ENCODE peak calls at places on chromosomes 3 and 15, in ten cellular contexts. M is adrenal gland, B is heart left ventricle, T is IMR-90, C is endothelial cell of umbilical vein, E is HCT116, L is A549, V is breast epithelium, N is transverse colon, Y is ovary. W is an unnamed sample. For H3K4me1, the result is how much of the 10 kb centered on the place peaks cover.

GRCh38 chr3:59451041-59451763 is 401.4 kb upstream of the CFAP20DC start:
- DNase-seq in Y (no peak), E (no peak), L (no peak), V (no peak), C (no peak), T (no peak), N (peak), M (no peak), B (no peak), W (no peak)

GRCh38 chr3:170778240-170779217 is 91.5 kb downstream of the RPL22L1 start:
- DNase-seq in N (no peak), C (no peak), B (no peak), E (no peak), T (no peak), Y (no peak), V (no peak), M (no peak), L (no peak), W (no peak)

GRCh38 chr3:157065201-157065600 is 94.7 kb downstream of the CCNL1 start:
- DNase-seq in E (no peak), B (no peak), N (no peak), T (no peak), Y (no peak), L (no peak), C (no peak), M (no peak), V (no peak), W (no peak)

GRCh38 chr15:88878720-88879184 is 16.6 kb downstream of the HAPLN3 start:
- DNase-seq in Y (no peak), M (peak), E (no peak), L (peak), B (no peak), V (no peak), C (peak), T (peak), N (peak), W (peak)

GRCh38 chr15:78347586-78348543 is 7.7 kb downstream of the CRABP1 start:
- DNase-seq in L (no peak), Y (no peak), E (no peak), M (no peak), T (no peak), C (no peak), N (no peak), V (peak), B (no peak), W (no peak)

GRCh38 chr3:173789530-173789929 is 392.0 kb downstream of the NLGN1 start:
- DNase-seq in L (no peak), N (no peak), T (peak), V (no peak), Y (no peak), B (no peak), M (no peak), E (no peak), C (no peak), W (no peak)

GRCh38 chr3:8239095-8239494 is 262.5 kb upstream of the LMCD1 start:
- DNase-seq in V (no peak), B (no peak), L (no peak), T (no peak), N (no peak), E (no peak), M (no peak), Y (no peak), C (no peak), W (peak)

GRCh38 chr15:90300988-90301715 is 35.7 kb downstream of the NGRN start:
- DNase-seq in T (peak), M (peak), L (peak), N (peak), Y (peak), V (no peak), B (peak), C (peak), E (peak), W (peak)

GRCh38 chr3:143445118-143445517 is 325.5 kb downstream of the CHST2 start:
- DNase-seq in N (no peak), T (peak), Y (no peak), L (no peak), E (no peak), B (no peak), V (no peak), M (no peak), C (peak), W (no peak)

GRCh38 chr3:43996379-43997301 is 245.0 kb upstream of the TOPAZ1 start:
- DNase-seq in C (peak), Y (no peak), V (no peak), B (no peak), L (peak), N (no peak), T (no peak), M (no peak), E (no peak), W (peak)

GRCh38 chr3:135034291-135034768 is 239.3 kb downstream of the EPHB1 start:
- DNase-seq in C (no peak), T (no peak), L (no peak), N (no peak), E (no peak), V (no peak), Y (no peak), B (no peak), M (no peak), W (no peak)

GRCh38 chr3:25513642-25514266 is 85.7 kb downstream of the RARB start:
- DNase-seq in E (no peak), B (peak), L (no peak), N (no peak), V (no peak), Y (no peak), T (no peak), M (no peak), C (peak), W (no peak)

GRCh38 chr3:160796089-160796812 is 40.2 kb downstream of the PPM1L start:
- DNase-seq in M (no peak), C (no peak), T (no peak), N (no peak), E (no peak), B (no peak), L (no peak), Y (no peak), V (no peak), W (no peak)

GRCh38 chr3:53996153-53996861 is 104.6 kb upstream of the SELENOK start:
- DNase-seq in L (peak), M (no peak), V (no peak), T (no peak), C (no peak), Y (no peak), E (no peak), N (peak), B (no peak), W (no peak)

GRCh38 chr3:108333951-108334350 is 37.6 kb downstream of the HHLA2 start:
- DNase-seq in C (no peak), E (no peak), V (no peak), M (no peak), N (no peak), B (no peak), L (no peak), Y (no peak), T (no peak), W (no peak)

DNA sequence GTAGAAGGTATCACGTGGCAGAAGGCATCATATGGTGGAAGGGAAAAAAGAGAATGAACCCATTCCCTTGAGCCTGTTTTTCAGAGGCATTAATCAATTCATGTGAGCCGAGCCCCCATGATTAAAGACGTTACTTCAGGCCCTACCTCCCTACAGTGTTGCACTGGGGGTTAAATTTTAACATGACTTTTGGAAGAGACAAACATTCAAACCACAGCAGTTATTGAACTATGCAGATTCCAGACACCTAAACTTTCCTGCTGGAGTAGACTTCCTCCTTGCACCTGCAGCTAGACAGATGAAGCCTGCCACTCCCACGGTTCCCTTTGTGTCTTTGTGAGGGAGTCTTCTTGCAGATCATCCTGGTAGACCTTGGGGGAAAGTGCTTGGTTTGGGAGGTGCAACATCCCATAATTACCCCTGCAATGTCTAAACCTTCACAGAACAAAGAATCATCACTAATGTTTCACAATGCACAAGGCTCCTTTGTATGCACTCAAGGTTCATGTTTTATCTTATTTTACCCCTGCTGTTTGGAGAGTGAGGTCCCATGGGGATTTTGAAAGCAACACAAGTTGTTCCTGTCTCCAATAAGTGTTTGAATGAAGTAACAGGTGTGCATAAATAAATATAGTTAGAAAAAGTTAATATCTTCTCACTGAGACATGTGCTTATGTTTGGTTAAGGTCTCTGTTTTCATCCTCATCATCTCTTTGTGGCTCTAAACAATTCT is 64.9 kb upstream of the XCR1 start:
- DNase-seq in Y (no peak), T (no peak), C (no peak), E (no peak), B (no peak), M (no peak), L (no peak), V (no peak), N (no peak), W (no peak)
- H3K4me1 ChIP-seq in Y (under half), T (under half), C (under half), E (under half), B (under half), M (under half), L (under half), V (under half), N (under half), W (under half)

GRCh38 chr15:68819451-68820204 is 1.1 kb downstream of the ANP32A start:
- DNase-seq in V (peak), E (no peak), Y (peak), N (peak), T (peak), C (peak), L (peak), B (peak), M (peak), W (peak)
- TF ChIP-seq POLR2A in V (no peak), E (no peak), Y (no peak), N (peak), T (no peak), C (no peak), L (no peak), B (peak), M (no peak), W (peak)

DNA sequence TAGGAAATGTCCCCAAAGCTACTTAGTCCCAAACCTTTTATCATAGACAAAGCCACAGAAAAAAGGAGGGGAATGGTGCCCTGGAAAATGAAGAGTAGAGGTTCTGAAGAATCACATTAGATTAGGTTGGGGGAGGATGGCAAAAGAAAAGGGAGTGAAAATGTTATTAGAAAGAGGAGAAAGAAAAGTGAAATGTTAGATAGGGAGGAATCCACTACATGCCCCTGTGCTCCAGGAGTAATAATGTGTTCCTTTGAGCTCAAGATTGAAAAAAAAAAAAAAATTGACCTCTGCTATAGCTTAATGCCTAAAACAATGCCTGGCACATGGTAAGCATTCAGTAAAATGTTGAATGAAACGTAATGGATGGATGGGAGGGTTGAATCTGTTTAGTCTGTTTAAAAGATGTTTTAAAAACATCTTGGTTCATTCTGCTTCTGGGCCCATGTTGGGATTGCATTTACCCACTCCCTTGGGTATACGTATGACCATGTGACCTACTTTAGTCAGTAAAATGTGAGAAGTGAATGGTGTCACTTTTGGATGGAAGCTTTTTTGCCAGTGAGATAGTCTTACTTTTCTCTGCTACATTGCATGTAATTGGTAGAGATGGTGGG is 19.0 kb downstream of the MAPK6 start:
- DNase-seq in M (no peak), C (no peak), Y (no peak), V (no peak), E (no peak), N (no peak), B (no peak), L (no peak), T (no peak), W (no peak)
- H3K4me1 ChIP-seq in M (under half), C (under half), Y (under half), V (under half), E (under half), N (half or more), B (under half), L (half or more), T (under half), W (under half)

DNA sequence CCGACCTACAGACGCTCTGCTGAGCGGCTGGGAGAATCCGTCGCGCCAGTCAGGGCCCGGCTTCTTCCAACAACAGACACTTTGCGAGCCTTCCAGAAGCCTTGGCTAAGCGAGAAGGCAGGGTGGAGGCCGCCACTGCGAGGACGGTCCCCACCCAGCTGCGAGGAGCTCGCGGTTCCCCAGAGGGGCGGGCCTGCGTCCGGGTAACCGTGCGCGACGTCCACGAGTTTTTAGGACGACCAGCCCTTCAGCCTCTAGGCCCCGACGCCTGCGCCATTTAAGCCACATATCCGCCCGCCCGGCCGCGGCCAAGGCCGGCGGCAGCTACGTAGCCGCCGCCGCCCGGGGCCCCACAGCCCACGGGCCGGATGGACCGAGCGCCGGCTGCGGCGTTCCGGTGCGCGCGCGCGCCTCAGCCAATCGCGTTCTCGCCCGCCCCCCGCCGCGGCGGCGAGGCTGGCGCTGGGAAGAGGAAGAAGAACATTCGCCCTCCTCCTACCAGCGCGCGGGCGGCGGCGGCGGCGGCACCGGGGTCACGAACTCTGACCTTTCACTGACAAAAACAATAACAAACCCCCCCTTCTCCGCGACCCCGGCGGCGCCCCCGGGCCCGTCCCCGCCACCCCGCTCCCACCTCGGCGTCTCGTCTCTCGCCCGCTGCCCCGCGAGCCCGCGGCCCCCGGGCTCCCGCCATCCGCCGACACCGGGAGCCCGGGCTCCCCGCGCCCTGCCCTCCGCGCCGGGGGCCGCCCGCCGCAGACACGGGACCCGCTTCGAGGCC is at the start of gene NR2C2:
- DNase-seq in B (peak), L (peak), Y (peak), E (peak), M (peak), N (peak), V (peak), T (peak), C (peak), W (peak)
- TF ChIP-seq POLR2A in B (peak), L (peak), Y (peak), E (peak), M (peak), N (peak), V (no peak), T (peak), C (peak), W (peak)

GRCh38 chr3:5390221-5390620 is 202.7 kb downstream of the EDEM1 start:
- DNase-seq in M (no peak), C (no peak), B (no peak), V (no peak), E (no peak), N (no peak), T (no peak), Y (no peak), L (no peak), W (no peak)
- H3K4me1 ChIP-seq in M (under half), C (under half), B (under half), V (under half), E (under half), N (under half), T (under half), Y (under half), L (under half), W (under half)

GRCh38 chr15:93235926-93236781 is 147.1 kb upstream of the RGMA start:
- DNase-seq in T (no peak), M (peak), E (no peak), Y (no peak), C (no peak), N (peak), L (peak), V (no peak), B (peak), W (peak)
- TF ChIP-seq POLR2A in T (no peak), M (no peak), E (no peak), Y (no peak), C (no peak), N (no peak), L (no peak), V (no peak), B (no peak), W (peak)

GRCh38 chr15:66763186-66764066 is 61.4 kb downstream of the SMAD6 start:
- DNase-seq in N (peak), B (peak), L (peak), E (no peak), C (peak), T (no peak), Y (peak), M (peak), V (peak), W (peak)

GRCh38 chr15:66764067-66764428 is 62.0 kb downstream of the SMAD6 start:
- DNase-seq in T (no peak), L (no peak), B (no peak), V (no peak), Y (no peak), E (no peak), M (no peak), C (no peak), N (no peak), W (no peak)

GRCh38 chr15:66760358-66760967 is 58.4 kb downstream of the SMAD6 start:
- DNase-seq in B (peak), L (no peak), E (no peak), V (no peak), N (no peak), C (no peak), Y (no peak), M (no peak), T (no peak), W (no peak)

GRCh38 chr15:66760968-66761722 is 59.1 kb downstream of the SMAD6 start:
- DNase-seq in V (no peak), L (no peak), M (peak), T (no peak), N (no peak), B (peak), C (peak), E (no peak), Y (no peak), W (no peak)

DNA sequence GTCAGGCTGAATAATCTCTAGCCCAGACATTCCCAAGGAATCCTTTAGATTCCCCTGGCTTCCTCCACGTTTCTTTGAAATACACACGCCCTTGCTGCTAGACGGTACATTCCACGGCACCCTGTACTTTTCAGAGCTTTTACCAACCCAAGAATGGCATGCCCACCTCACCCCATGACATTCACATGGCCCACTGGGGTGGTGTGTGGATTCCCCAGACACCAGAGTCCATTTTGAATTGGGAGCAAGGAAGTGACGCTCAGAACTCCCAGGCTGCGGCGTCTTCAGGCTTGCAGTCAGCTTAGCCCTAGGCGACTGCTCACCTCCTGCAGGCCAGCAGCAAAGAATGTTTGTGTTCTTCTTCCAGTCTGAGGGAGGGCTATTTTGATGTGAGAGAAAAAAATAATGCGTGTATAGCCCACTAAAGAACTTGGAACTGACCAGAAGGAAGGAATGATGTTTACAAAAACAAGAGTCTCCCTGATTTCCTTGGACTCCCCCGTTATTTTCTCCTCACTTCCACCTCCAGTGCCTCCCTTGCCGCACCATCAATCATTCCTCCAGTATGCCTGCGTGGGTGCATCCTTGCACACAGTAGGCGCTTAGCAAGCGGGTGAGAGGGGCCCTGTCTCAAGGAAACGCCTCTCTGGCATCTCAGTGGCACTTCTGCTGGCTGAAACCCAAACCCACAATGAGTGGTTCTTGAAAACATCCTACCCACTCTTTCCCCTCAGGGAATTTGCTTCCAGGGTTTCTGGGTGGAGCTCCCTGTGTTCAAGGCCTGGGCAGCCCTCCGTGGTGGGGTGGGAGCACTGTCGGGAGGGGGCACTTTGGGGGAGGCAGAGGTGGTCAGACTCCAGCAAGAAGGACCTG is 59.9 kb downstream of the SMAD6 start:
- DNase-seq in C (no peak), M (no peak), N (no peak), V (no peak), Y (no peak), T (no peak), E (no peak), B (no peak), L (peak), W (no peak)
- H3K4me1 ChIP-seq in C (half or more), M (under half), N (half or more), V (under half), Y (under half), T (half or more), E (half or more), B (half or more), L (half or more), W (half or more)

DNA sequence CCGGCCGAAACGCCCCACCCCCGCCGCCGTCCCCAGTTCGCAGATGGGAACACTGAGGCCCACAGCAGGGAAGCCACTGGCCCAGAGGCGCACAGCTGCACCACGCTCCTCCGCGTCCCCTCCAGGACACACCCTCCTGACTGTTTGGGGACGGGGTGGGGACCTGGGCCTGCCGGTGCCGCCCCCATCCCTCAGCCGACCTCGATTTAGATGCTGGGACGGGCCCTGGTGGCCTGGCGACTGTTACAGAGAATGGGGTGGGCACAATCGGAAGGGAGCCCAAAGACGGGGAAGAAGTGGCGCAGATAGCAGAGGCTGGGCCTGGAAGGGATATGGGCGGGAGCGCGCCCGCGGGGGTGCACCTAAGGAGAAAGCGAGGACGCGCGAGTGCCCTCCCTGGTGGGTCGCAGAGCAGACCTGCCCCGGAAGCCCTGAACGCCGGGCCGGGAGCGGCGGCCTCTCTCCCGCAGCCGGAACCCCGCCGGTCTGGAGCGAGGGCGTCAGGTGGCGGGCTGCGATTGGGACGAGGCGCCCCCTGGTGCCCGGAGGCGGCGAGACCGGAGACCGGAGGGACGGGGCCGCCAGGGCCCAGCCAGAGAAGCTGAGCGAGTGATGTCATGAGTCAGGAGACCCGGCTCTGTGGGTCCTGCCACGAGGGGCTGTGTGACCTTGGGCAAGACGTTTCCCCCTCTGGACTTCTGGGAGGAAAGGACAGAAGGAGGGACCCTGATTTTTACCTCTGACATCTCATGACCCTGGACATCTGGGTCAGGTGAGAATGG is 78.4 kb downstream of the IQSEC1 start:
- DNase-seq in V (peak), N (peak), B (peak), L (peak), T (peak), E (peak), Y (peak), M (peak), C (peak), W (peak)
- TF ChIP-seq POLR2A in V (peak), N (peak), B (peak), L (peak), T (no peak), E (no peak), Y (peak), M (peak), C (no peak), W (peak)